ENCODE peak calls at places on chromosome 18, in eight cellular contexts. One of them, this sample, is unnamed.

GRCh38 chr18:42654561-42654960 is 460.9 kb downstream of the RIT2 start:
- DNase-seq in adrenal gland: no peak
- DNase-seq in PC-3: no peak
- DNase-seq in hepatocyte: no peak
- DNase-seq in small intestine: no peak
- DNase-seq in neuronal stem cell: no peak
- DNase-seq in spleen: no peak
- DNase-seq in Caco-2: no peak
- DNase-seq in this sample: no peak

GRCh38 chr18:70454705-70455322 is 166.0 kb downstream of the SOCS6 start:
- DNase-seq in adrenal gland: no peak
- DNase-seq in PC-3: peak; percentile 81
- DNase-seq in hepatocyte: peak; percentile 82
- DNase-seq in small intestine: peak; percentile 72
- DNase-seq in neuronal stem cell: peak; percentile 64
- DNase-seq in spleen: no peak
- DNase-seq in Caco-2: peak; percentile 45
- DNase-seq in this sample: no peak

GRCh38 chr18:28045880-28046279 is 131.1 kb downstream of the CDH2 start:
- DNase-seq in adrenal gland: no peak
- DNase-seq in PC-3: no peak
- DNase-seq in hepatocyte: no peak
- DNase-seq in small intestine: no peak
- DNase-seq in neuronal stem cell: no peak
- DNase-seq in spleen: no peak
- DNase-seq in Caco-2: no peak
- DNase-seq in this sample: no peak

GRCh38 chr18:48454146-48454796 is 45.1 kb upstream of the ZBTB7C start:
- DNase-seq in adrenal gland: peak; percentile 66
- DNase-seq in PC-3: no peak
- DNase-seq in hepatocyte: no peak
- DNase-seq in small intestine: no peak
- DNase-seq in neuronal stem cell: no peak
- DNase-seq in spleen: no peak
- DNase-seq in Caco-2: no peak
- DNase-seq in this sample: no peak

GRCh38 chr18:64330161-64330560 is 181.3 kb upstream of the LINC00305 start:
- DNase-seq in adrenal gland: no peak
- DNase-seq in PC-3: peak; percentile 18
- DNase-seq in hepatocyte: peak; percentile 22
- DNase-seq in small intestine: no peak
- DNase-seq in neuronal stem cell: no peak
- DNase-seq in spleen: no peak
- DNase-seq in Caco-2: peak; percentile 21
- DNase-seq in this sample: no peak

GRCh38 chr18:58190842-58191530 is 147.0 kb downstream of the NEDD4L start:
- DNase-seq in adrenal gland: peak; percentile 60
- DNase-seq in PC-3: peak; percentile 32
- DNase-seq in hepatocyte: no peak
- DNase-seq in small intestine: no peak
- DNase-seq in neuronal stem cell: no peak
- DNase-seq in spleen: no peak
- DNase-seq in Caco-2: no peak
- DNase-seq in this sample: peak; percentile 34

GRCh38 chr18:3793545-3793944 is 343.6 kb downstream of the TGIF1 start:
- DNase-seq in adrenal gland: no peak
- DNase-seq in PC-3: no peak
- DNase-seq in hepatocyte: no peak
- DNase-seq in small intestine: no peak
- DNase-seq in neuronal stem cell: no peak
- DNase-seq in spleen: no peak
- DNase-seq in Caco-2: no peak
- DNase-seq in this sample: no peak

GRCh38 chr18:75438891-75439290 is 11.4 kb upstream of the SMIM21 start:
- DNase-seq in adrenal gland: no peak
- DNase-seq in PC-3: no peak
- DNase-seq in hepatocyte: no peak
- DNase-seq in small intestine: no peak
- DNase-seq in neuronal stem cell: no peak
- DNase-seq in spleen: no peak
- DNase-seq in Caco-2: no peak
- DNase-seq in this sample: no peak

GRCh38 chr18:23194969-23195957 is 60.0 kb downstream of the CABLES1 start:
- DNase-seq in adrenal gland: no peak
- DNase-seq in PC-3: no peak
- DNase-seq in hepatocyte: no peak
- DNase-seq in small intestine: no peak
- DNase-seq in neuronal stem cell: no peak
- DNase-seq in spleen: no peak
- DNase-seq in Caco-2: no peak
- DNase-seq in this sample: no peak
- H3K4me3 ChIP-seq in adrenal gland: no peak overlapping the region
- H3K4me3 ChIP-seq in PC-3: no peak overlapping the region
- H3K4me3 ChIP-seq in hepatocyte: no peak overlapping the region
- H3K4me3 ChIP-seq in small intestine: no peak overlapping the region
- H3K4me3 ChIP-seq in neuronal stem cell: no peak overlapping the region
- H3K4me3 ChIP-seq in spleen: no peak overlapping the region
- H3K4me3 ChIP-seq in Caco-2: no peak overlapping the region
- H3K4me3 ChIP-seq in this sample: no peak overlapping the region

GRCh38 chr18:54257015-54257414 is 12.3 kb upstream of the POLI start:
- DNase-seq in adrenal gland: no peak
- DNase-seq in PC-3: no peak
- DNase-seq in hepatocyte: no peak
- DNase-seq in small intestine: no peak
- DNase-seq in neuronal stem cell: no peak
- DNase-seq in spleen: no peak
- DNase-seq in Caco-2: no peak
- DNase-seq in this sample: no peak

GRCh38 chr18:54250846-54251251 is 18.5 kb upstream of the POLI start:
- DNase-seq in adrenal gland: no peak
- DNase-seq in PC-3: no peak
- DNase-seq in hepatocyte: no peak
- DNase-seq in small intestine: no peak
- DNase-seq in neuronal stem cell: no peak
- DNase-seq in spleen: no peak
- DNase-seq in Caco-2: no peak
- DNase-seq in this sample: no peak

GRCh38 chr18:54255141-54255540 is 14.2 kb upstream of the POLI start:
- DNase-seq in adrenal gland: no peak
- DNase-seq in PC-3: no peak
- DNase-seq in hepatocyte: no peak
- DNase-seq in small intestine: no peak
- DNase-seq in neuronal stem cell: no peak
- DNase-seq in spleen: no peak
- DNase-seq in Caco-2: no peak
- DNase-seq in this sample: no peak

GRCh38 chr18:54251606-54252400 is 17.5 kb upstream of the POLI start:
- DNase-seq in adrenal gland: no peak
- DNase-seq in PC-3: no peak
- DNase-seq in hepatocyte: no peak
- DNase-seq in small intestine: no peak
- DNase-seq in neuronal stem cell: peak; percentile 55
- DNase-seq in spleen: no peak
- DNase-seq in Caco-2: no peak
- DNase-seq in this sample: no peak

GRCh38 chr18:54254265-54254758 is 15.0 kb upstream of the POLI start:
- DNase-seq in adrenal gland: no peak
- DNase-seq in PC-3: peak; percentile 77
- DNase-seq in hepatocyte: peak; percentile 69
- DNase-seq in small intestine: peak; percentile 76
- DNase-seq in neuronal stem cell: no peak
- DNase-seq in spleen: no peak
- DNase-seq in Caco-2: peak; percentile 66
- DNase-seq in this sample: no peak
- H3K4me3 ChIP-seq in adrenal gland: peak overlapping the region; percentile 9
- H3K4me3 ChIP-seq in PC-3: peak overlapping the region; percentile 61
- H3K4me3 ChIP-seq in hepatocyte: no peak overlapping the region
- H3K4me3 ChIP-seq in small intestine: no peak overlapping the region
- H3K4me3 ChIP-seq in neuronal stem cell: no peak overlapping the region
- H3K4me3 ChIP-seq in spleen: no peak overlapping the region
- H3K4me3 ChIP-seq in Caco-2: peak overlapping the region; percentile 12
- H3K4me3 ChIP-seq in this sample: no peak overlapping the region

DNA sequence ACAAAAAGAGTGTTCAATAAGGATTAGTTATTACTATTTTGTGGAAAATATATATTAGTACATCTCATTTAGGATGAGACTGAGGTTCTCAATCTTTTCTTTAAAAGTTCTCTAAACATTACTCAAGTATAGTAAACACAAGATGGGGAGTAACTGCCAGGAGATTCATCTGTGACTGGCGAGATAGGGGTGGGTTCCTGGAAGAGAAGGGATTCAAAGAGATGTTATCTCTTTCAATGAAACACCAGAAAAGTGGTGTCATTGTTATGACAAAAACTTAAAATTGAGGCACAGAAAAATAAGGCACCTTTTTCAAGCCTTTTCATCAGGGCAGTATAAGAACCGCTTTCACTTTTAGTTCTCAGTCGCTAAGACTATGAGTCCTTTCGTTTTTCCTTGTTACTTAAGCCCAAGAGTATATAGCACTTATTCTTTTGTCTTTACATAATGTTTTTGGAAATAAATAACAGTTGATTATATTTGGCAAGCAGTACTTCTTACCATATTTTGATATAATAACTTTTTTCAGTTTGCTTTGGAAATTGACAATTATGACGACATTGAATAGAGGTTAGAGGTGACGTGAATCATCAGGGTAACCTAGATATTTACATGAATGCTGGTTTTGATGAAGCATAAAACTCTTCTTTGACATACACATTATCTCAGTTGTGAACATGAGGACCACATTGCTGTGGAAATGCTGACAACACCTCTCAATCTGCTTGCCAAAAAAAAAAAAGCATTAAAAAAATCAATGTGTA is 393.9 kb upstream of the TCF4 start:
- DNase-seq in adrenal gland: no peak
- DNase-seq in PC-3: no peak
- DNase-seq in hepatocyte: no peak
- DNase-seq in small intestine: no peak
- DNase-seq in neuronal stem cell: no peak
- DNase-seq in spleen: no peak
- DNase-seq in Caco-2: no peak
- DNase-seq in this sample: no peak
- H3K4me3 ChIP-seq in adrenal gland: no peak overlapping the region
- H3K4me3 ChIP-seq in PC-3: no peak overlapping the region
- H3K4me3 ChIP-seq in hepatocyte: no peak overlapping the region
- H3K4me3 ChIP-seq in small intestine: no peak overlapping the region
- H3K4me3 ChIP-seq in neuronal stem cell: no peak overlapping the region
- H3K4me3 ChIP-seq in spleen: no peak overlapping the region
- H3K4me3 ChIP-seq in Caco-2: no peak overlapping the region
- H3K4me3 ChIP-seq in this sample: no peak overlapping the region

GRCh38 chr18:26574958-26575864 is 26.9 kb upstream of the KCTD1 start:
- DNase-seq in adrenal gland: peak; percentile 66
- DNase-seq in PC-3: peak; percentile 56
- DNase-seq in hepatocyte: peak; percentile 64
- DNase-seq in small intestine: peak; percentile 33
- DNase-seq in neuronal stem cell: peak; percentile 37
- DNase-seq in spleen: peak; percentile 79
- DNase-seq in Caco-2: peak; percentile 12
- DNase-seq in this sample: no peak

GRCh38 chr18:26579941-26580618 is 31.7 kb upstream of the KCTD1 start:
- DNase-seq in adrenal gland: no peak
- DNase-seq in PC-3: peak; percentile 92
- DNase-seq in hepatocyte: peak; percentile 25
- DNase-seq in small intestine: peak; percentile 26
- DNase-seq in neuronal stem cell: no peak
- DNase-seq in spleen: no peak
- DNase-seq in Caco-2: no peak
- DNase-seq in this sample: no peak

DNA sequence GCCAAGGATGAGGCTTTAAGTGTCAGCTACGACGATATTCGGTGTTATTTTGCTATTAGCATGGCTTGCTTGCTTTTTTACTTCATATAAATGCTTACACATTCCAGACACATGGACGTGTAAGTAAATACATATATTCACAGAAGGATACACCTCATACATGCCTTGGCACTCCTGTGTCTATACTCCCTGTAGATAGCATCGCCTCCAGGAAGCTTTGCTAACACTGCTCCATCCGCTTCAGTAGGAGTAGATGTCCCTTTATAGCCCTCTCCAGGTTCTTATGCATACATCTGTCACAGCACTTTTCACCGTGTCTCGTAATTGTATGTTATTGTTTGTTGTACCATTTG is 27.5 kb upstream of the KCTD1 start:
- DNase-seq in adrenal gland: no peak
- DNase-seq in PC-3: peak; percentile 67
- DNase-seq in hepatocyte: no peak
- DNase-seq in small intestine: no peak
- DNase-seq in neuronal stem cell: no peak
- DNase-seq in spleen: no peak
- DNase-seq in Caco-2: no peak
- DNase-seq in this sample: no peak
- H3K4me3 ChIP-seq in adrenal gland: peak overlapping the region; percentile 56
- H3K4me3 ChIP-seq in PC-3: peak overlapping the region; percentile 63
- H3K4me3 ChIP-seq in hepatocyte: peak overlapping the region; percentile 5
- H3K4me3 ChIP-seq in small intestine: no peak overlapping the region
- H3K4me3 ChIP-seq in neuronal stem cell: no peak overlapping the region
- H3K4me3 ChIP-seq in spleen: peak overlapping the region; percentile 55
- H3K4me3 ChIP-seq in Caco-2: peak overlapping the region; percentile 26
- H3K4me3 ChIP-seq in this sample: peak overlapping the region; percentile 41

GRCh38 chr18:63312731-63313408 is 6.7 kb downstream of the BCL2 start:
- DNase-seq in adrenal gland: no peak
- DNase-seq in PC-3: no peak
- DNase-seq in hepatocyte: no peak
- DNase-seq in small intestine: no peak
- DNase-seq in neuronal stem cell: no peak
- DNase-seq in spleen: no peak
- DNase-seq in Caco-2: no peak
- DNase-seq in this sample: no peak
- H3K4me3 ChIP-seq in adrenal gland: no peak overlapping the region
- H3K4me3 ChIP-seq in PC-3: no peak overlapping the region
- H3K4me3 ChIP-seq in hepatocyte: no peak overlapping the region
- H3K4me3 ChIP-seq in small intestine: no peak overlapping the region
- H3K4me3 ChIP-seq in neuronal stem cell: no peak overlapping the region
- H3K4me3 ChIP-seq in spleen: peak overlapping the region; percentile 94
- H3K4me3 ChIP-seq in Caco-2: no peak overlapping the region
- H3K4me3 ChIP-seq in this sample: peak overlapping the region; percentile 26

DNA sequence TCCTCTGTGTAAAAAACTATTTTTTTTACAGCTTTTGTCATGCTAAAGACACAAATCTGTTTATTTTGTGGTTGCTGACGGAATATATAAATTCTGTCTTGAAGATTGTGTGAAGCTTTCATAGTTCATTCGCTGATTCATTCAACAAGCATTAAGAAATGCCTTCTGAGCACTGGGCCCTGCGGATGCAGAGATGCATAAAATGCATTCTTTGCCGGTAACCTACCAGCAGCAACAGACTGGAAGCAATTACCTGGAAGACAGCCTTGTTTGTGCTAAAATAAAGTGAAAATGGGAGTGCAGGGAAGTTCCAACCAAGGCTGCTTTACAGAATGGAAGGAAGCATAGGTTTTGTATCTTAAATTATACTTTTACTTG is 119.7 kb downstream of the PMAIP1 start:
- DNase-seq in adrenal gland: no peak
- DNase-seq in PC-3: peak; percentile 94
- DNase-seq in hepatocyte: no peak
- DNase-seq in small intestine: no peak
- DNase-seq in neuronal stem cell: no peak
- DNase-seq in spleen: no peak
- DNase-seq in Caco-2: no peak
- DNase-seq in this sample: no peak
- H3K4me3 ChIP-seq in adrenal gland: no peak overlapping the region
- H3K4me3 ChIP-seq in PC-3: peak overlapping the region; percentile 46
- H3K4me3 ChIP-seq in hepatocyte: no peak overlapping the region
- H3K4me3 ChIP-seq in small intestine: no peak overlapping the region
- H3K4me3 ChIP-seq in neuronal stem cell: no peak overlapping the region
- H3K4me3 ChIP-seq in spleen: no peak overlapping the region
- H3K4me3 ChIP-seq in Caco-2: no peak overlapping the region
- H3K4me3 ChIP-seq in this sample: no peak overlapping the region

This sample was measured in esophagus muscularis mucosa.